ENCODE peak calls at places on chromosome 3, in four cellular contexts. P, K, X and T are unnamed samples.

GRCh38 chr3:58005662-58006061 is 2.6 kb upstream of the FLNB start:
- DNase-seq in P (no peak), K (no peak), X (peak; percentile 74), T (no peak)

GRCh38 chr3:170572665-170573253 is 13.1 kb downstream of the SLC7A14 start:
- DNase-seq in P (no peak), K (peak; percentile 40), X (no peak), T (no peak)

GRCh38 chr3:122189357-122189756 is 5.9 kb downstream of the CASR start:
- DNase-seq in P (no peak), K (no peak), X (no peak), T (no peak)

GRCh38 chr3:30443756-30444673 is 162.4 kb upstream of the TGFBR2 start:
- DNase-seq in P (no peak), K (no peak), X (no peak), T (no peak)

GRCh38 chr3:17645074-17645698 is 97.2 kb downstream of the TBC1D5 start:
- DNase-seq in P (no peak), K (no peak), X (peak; percentile 67), T (peak; percentile 46)

GRCh38 chr3:15439476-15439875 is 12.1 kb downstream of the EAF1 start:
- DNase-seq in P (no peak), K (no peak), X (no peak), T (no peak)

GRCh38 chr3:111601810-111602209 is 6.7 kb upstream of the ZBED2 start:
- DNase-seq in P (no peak), K (no peak), X (no peak), T (no peak)

GRCh38 chr3:46360904-46361303 is 7.0 kb downstream of the CCR2 start:
- DNase-seq in P (no peak), K (no peak), X (no peak), T (no peak)

GRCh38 chr3:8969246-8969645 is 6.0 kb upstream of the RAD18 start:
- DNase-seq in P (no peak), K (no peak), X (no peak), T (no peak)

GRCh38 chr3:112389961-112390360 is 57.0 kb downstream of the CD200 start:
- DNase-seq in P (no peak), K (no peak), X (no peak), T (no peak)

GRCh38 chr3:114878119-114878839 is 268.8 kb downstream of the ZBTB20 start:
- DNase-seq in P (no peak), K (no peak), X (no peak), T (no peak)

GRCh38 chr3:152386208-152386607 is 117.5 kb downstream of the MBNL1 start:
- DNase-seq in P (no peak), K (no peak), X (no peak), T (no peak)
- H3K4me3 ChIP-seq in P (no peak overlapping the region), K (no peak overlapping the region), X (no peak overlapping the region), T (no peak overlapping the region)

DNA sequence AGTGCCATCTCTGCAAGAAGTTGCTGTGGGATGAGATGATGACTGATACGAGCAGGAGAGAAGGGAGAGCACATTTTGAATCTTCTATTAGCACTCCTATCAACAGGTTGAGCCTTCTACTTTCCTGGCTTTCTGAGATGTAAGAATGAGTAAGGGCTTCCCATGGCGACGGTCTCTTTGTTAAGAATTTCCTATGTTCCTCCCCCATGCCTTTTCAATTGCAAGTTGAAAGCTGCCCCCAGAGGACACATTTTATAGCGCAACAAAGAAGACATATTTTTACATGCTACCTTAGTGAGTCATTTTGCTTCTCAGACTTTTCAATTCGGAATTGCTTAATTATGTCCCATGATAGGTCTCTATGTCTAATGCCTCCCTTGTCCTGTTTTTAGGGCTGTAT is 71.3 kb upstream of the LRTM1 start:
- DNase-seq in P (peak; percentile 39), K (no peak), X (peak; percentile 2), T (peak; percentile 81)
- TF ChIP-seq YY1 in P (peak; percentile 43), K (no peak), X (no peak), T (no peak)

GRCh38 chr3:42505849-42506410 is 3.5 kb downstream of the VIPR1 start:
- DNase-seq in P (no peak), K (no peak), X (no peak), T (no peak)
- TF ChIP-seq SUZ12 in P (no peak), K (no peak), X (no peak), T (no peak)

GRCh38 chr3:66450389-66451022 is 50.3 kb downstream of the LRIG1 start:
- DNase-seq in P (no peak), K (no peak), X (no peak), T (no peak)
- H3K4me3 ChIP-seq in P (no peak overlapping the region), K (no peak overlapping the region), X (no peak overlapping the region), T (no peak overlapping the region)

GRCh38 chr3:187943677-187944390 is 198.6 kb upstream of the BCL6 start:
- DNase-seq in P (no peak), K (no peak), X (peak; percentile 22), T (no peak)
- TF ChIP-seq YY1 in P (no peak), K (no peak), X (no peak), T (no peak)

DNA sequence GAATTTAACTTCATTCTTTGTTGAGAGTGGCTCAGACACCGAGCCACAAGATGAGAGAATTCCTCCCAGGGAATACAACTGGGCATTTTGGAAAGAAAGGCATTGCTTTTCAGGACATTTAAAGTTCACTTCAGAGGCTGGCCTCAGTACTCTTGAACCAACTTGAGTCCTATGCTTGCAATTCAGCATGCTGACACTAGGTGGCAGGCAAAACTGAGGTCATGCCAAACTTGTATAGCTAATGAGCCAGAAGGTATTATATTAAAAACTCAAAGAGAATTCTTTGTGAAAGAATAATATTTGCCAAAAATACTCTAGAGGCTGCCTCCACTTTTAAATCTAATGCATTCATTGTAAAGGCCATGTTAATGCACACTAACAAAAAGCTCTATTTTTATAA is 104.7 kb downstream of the RARB start:
- DNase-seq in P (peak; percentile 13), K (no peak), X (peak; percentile 15), T (no peak)
- TF ChIP-seq SUZ12 in P (no peak), K (no peak), X (no peak), T (no peak)

GRCh38 chr3:74651239-74651638 is 36.8 kb upstream of the CNTN3 start:
- DNase-seq in P (no peak), K (no peak), X (no peak), T (no peak)
- H3K4me3 ChIP-seq in P (no peak overlapping the region), K (no peak overlapping the region), X (no peak overlapping the region), T (no peak overlapping the region)

DNA sequence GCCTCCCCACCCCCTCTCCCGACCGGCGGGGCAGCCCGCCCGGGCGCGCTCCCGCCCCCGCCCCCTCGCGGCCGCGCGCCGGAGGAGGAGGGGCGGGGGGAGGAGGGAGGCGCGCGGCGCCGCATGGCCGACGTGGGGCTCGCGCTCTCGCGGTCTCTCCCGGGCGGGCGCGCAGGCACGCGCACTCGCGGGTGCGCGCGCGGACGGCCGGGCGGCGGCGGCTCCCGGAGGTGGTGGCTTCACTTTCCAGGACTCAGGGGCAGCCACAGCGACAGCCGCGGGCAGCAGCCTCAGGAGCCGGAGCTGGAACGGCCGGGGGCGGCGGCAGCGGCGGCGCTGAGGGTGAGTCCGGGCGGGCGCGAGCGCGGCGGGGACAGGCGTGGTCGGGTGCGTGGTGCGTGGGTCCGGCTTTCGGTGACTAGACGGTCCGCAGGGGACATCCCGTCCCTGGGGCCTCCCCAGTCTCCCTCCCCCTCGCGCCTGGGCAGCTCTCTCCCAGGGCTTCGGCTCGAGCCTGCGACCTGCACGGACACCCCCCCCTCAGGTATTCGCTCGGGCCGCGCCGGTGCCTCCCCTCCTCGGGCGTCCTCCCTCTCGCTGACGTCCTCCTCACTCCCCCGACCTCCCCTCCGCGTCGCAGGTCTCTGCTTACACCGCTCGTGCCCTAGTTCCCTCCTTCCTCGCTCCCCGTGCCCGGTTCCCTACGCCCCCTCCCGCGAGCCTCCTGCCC is at the start of gene UBE2E2:
- DNase-seq in P (no peak), K (no peak), X (no peak), T (no peak)
- TF ChIP-seq YY1 in P (no peak), K (peak; percentile 75), X (peak; percentile 22), T (no peak)

GRCh38 chr3:187740446-187741399 is 4.5 kb downstream of the BCL6 start:
- DNase-seq in P (no peak), K (no peak), X (no peak), T (no peak)
- TF ChIP-seq SUZ12 in P (no peak), K (no peak), X (no peak), T (no peak)

DNA sequence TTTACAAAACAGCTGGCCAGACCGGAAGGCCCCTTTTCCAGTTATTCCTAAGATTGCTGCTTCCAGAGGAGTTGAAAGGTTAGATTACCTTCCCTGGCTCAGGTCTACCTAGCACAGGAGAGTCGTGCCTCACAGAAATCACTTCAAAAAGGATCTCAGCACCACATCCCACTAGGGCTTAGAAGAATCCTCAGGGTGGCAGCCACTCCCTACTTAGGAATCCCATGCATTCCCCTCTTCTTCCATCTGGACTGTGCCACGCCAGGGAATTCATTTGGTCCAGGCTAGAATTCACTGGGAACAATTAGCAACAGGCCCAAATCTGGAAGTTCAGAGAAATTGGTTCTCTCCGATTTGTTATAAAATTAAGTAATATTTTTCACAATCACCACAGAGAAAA is 226.4 kb upstream of the IL12A start:
- DNase-seq in P (no peak), K (no peak), X (no peak), T (no peak)
- H3K4me3 ChIP-seq in P (no peak overlapping the region), K (no peak overlapping the region), X (no peak overlapping the region), T (peak overlapping the region; percentile 66)